ENCODE peak calls at places on chromosomes 12 and 14, in five cellular contexts. One of them, this sample, is unnamed.

GRCh38 chr12:132248439-132249157 is 80.8 kb downstream of the GALNT9 start:
- DNase-seq in AML-193: no peak
- DNase-seq in A172: peak
- DNase-seq in C1 segment of cervical spinal cord: no peak
- DNase-seq in neural crest cell: no peak
- DNase-seq in this sample: no peak

GRCh38 chr14:44657153-44657552 is 150.1 kb upstream of the FSCB start:
- DNase-seq in A172: no peak
- DNase-seq in neural crest cell: no peak
- DNase-seq in AML-193: no peak
- DNase-seq in C1 segment of cervical spinal cord: no peak
- DNase-seq in this sample: no peak

GRCh38 chr12:132319991-132320570 is 9.3 kb downstream of the GALNT9 start:
- DNase-seq in A172: no peak
- DNase-seq in neural crest cell: no peak
- DNase-seq in AML-193: no peak
- DNase-seq in C1 segment of cervical spinal cord: no peak
- DNase-seq in this sample: no peak

GRCh38 chr14:101405171-101405883 is 156.0 kb upstream of the DIO3 start:
- DNase-seq in C1 segment of cervical spinal cord: no peak
- DNase-seq in A172: no peak
- DNase-seq in neural crest cell: no peak
- DNase-seq in AML-193: no peak
- DNase-seq in this sample: no peak

GRCh38 chr12:112961074-112961473 is 17.2 kb upstream of the OAS2 start:
- DNase-seq in AML-193: no peak
- DNase-seq in neural crest cell: no peak
- DNase-seq in C1 segment of cervical spinal cord: no peak
- DNase-seq in A172: no peak
- DNase-seq in this sample: no peak

GRCh38 chr14:33686856-33687255 is 264.0 kb downstream of the EGLN3 start:
- DNase-seq in A172: no peak
- DNase-seq in C1 segment of cervical spinal cord: no peak
- DNase-seq in neural crest cell: no peak
- DNase-seq in AML-193: no peak
- DNase-seq in this sample: no peak

GRCh38 chr12:88309546-88309945 is 167.4 kb downstream of the TMTC3 start:
- DNase-seq in AML-193: no peak
- DNase-seq in A172: peak
- DNase-seq in C1 segment of cervical spinal cord: no peak
- DNase-seq in neural crest cell: no peak
- DNase-seq in this sample: no peak

GRCh38 chr14:34086358-34086757 is 135.5 kb upstream of the EGLN3 start:
- DNase-seq in neural crest cell: no peak
- DNase-seq in AML-193: no peak
- DNase-seq in A172: no peak
- DNase-seq in C1 segment of cervical spinal cord: no peak
- DNase-seq in this sample: no peak